ENCODE peak calls at places on chromosome 16, in seven cellular contexts. D, L, R, S, A, P and K are unnamed samples.

GRCh38 chr16:10946308-10946707 is 1.9 kb downstream of the CLEC16A start:
- DNase-seq in S (no peak), A (no peak), L (no peak), P (no peak), D (no peak), R (no peak), K (peak; percentile 77)

GRCh38 chr16:11757671-11758545 is 15.3 kb upstream of the TXNDC11 start:
- DNase-seq in A (no peak), D (no peak), L (no peak), P (peak; percentile 38), S (peak; percentile 66), R (no peak), K (no peak)

GRCh38 chr16:75580-76501 is 2.2 kb upstream of the MPG start:
- DNase-seq in L (no peak), A (no peak), D (no peak), P (peak; percentile 86), R (peak; percentile 88), S (no peak), K (peak; percentile 87)

GRCh38 chr16:16861546-16861945 is 482.6 kb downstream of the NPIPA7 start:
- DNase-seq in S (peak; percentile 34), R (peak; percentile 47), L (peak; percentile 85), A (peak; percentile 75), P (peak; percentile 39), D (peak; percentile 3), K (no peak)

GRCh38 chr16:31507929-31508705 is at the start of gene RUSF1:
- DNase-seq in D (peak; percentile 57), A (peak; percentile 93), R (peak; percentile 96), L (peak; percentile 96), P (peak; percentile 86), S (peak; percentile 71), K (peak; percentile 96)

GRCh38 chr16:19810817-19811731 is 73.6 kb downstream of the GPRC5B start:
- DNase-seq in A (no peak), R (no peak), D (no peak), L (peak; percentile 31), S (peak; percentile 82), P (peak; percentile 54), K (no peak)

GRCh38 chr16:79211581-79211980 is 389.0 kb downstream of the MAF start:
- DNase-seq in P (no peak), D (no peak), R (no peak), S (no peak), L (no peak), A (no peak), K (no peak)

GRCh38 chr16:84585886-84586285 is 32.0 kb downstream of the COTL1 start:
- DNase-seq in P (no peak), S (no peak), D (no peak), L (no peak), R (peak; percentile 62), A (no peak), K (no peak)

GRCh38 chr16:11669380-11670146 is 1.3 kb downstream of the SNN start:
- DNase-seq in D (no peak), S (no peak), L (peak; percentile 62), R (peak; percentile 88), A (no peak), P (peak; percentile 50), K (no peak)

GRCh38 chr16:471353-472198 is 46.1 kb downstream of the RAB11FIP3 start:
- DNase-seq in R (no peak), P (no peak), L (no peak), A (no peak), S (no peak), D (no peak), K (no peak)

GRCh38 chr16:71537643-71538042 is 11.4 kb downstream of the CHST4 start:
- DNase-seq in S (peak; percentile 63), L (peak; percentile 79), D (no peak), P (peak; percentile 31), R (no peak), A (peak; percentile 64), K (no peak)

GRCh38 chr16:80894091-80894490 is 89.7 kb upstream of the CDYL2 start:
- DNase-seq in S (no peak), D (no peak), L (no peak), P (no peak), R (no peak), A (no peak), K (no peak)

GRCh38 chr16:86960266-86960665 is 356.9 kb downstream of the C16orf95 start:
- DNase-seq in A (peak; percentile 30), P (no peak), S (no peak), D (no peak), R (no peak), L (no peak), K (no peak)

GRCh38 chr16:48676836-48677235 is 66.9 kb upstream of the N4BP1 start:
- DNase-seq in D (no peak), A (no peak), L (no peak), S (peak; percentile 39), R (no peak), P (no peak), K (no peak)

GRCh38 chr16:58970775-58971174 is 236.7 kb upstream of the GOT2 start:
- DNase-seq in A (no peak), P (no peak), D (no peak), R (no peak), S (no peak), L (no peak), K (no peak)

GRCh38 chr16:87017388-87018012 is 299.7 kb downstream of the C16orf95 start:
- DNase-seq in S (peak; percentile 80), P (peak; percentile 82), L (no peak), A (no peak), R (peak; percentile 45), D (no peak), K (no peak)

GRCh38 chr16:55471448-55472097 is 7.4 kb upstream of the MMP2 start:
- DNase-seq in L (peak; percentile 60), A (no peak), S (peak; percentile 73), R (peak; percentile 28), P (peak; percentile 62), D (no peak), K (no peak)

GRCh38 chr16:68087688-68088087 is 2.5 kb downstream of the NFATC3 start:
- DNase-seq in L (no peak), A (no peak), R (no peak), S (no peak), D (no peak), P (no peak), K (no peak)

GRCh38 chr16:4529085-4530060 is 9.2 kb downstream of the CDIP1 start:
- DNase-seq in L (peak; percentile 76), P (no peak), S (no peak), A (no peak), D (no peak), R (no peak), K (no peak)

GRCh38 chr16:53946745-53947386 is 242.9 kb downstream of the FTO start:
- DNase-seq in D (no peak), P (no peak), S (no peak), R (no peak), L (peak; percentile 60), A (no peak), K (no peak)

GRCh38 chr16:1509307-1510221 is 16.4 kb downstream of the TELO2 start:
- DNase-seq in S (no peak), D (no peak), A (no peak), L (no peak), P (peak; percentile 65), R (peak; percentile 93), K (no peak)

GRCh38 chr16:29646947-29647346 is 16.1 kb upstream of the SPN start:
- DNase-seq in R (no peak), S (no peak), A (no peak), L (no peak), P (no peak), D (no peak), K (no peak)

GRCh38 chr16:83586036-83586810 is 221.6 kb upstream of the HSBP1 start:
- DNase-seq in S (no peak), A (no peak), L (no peak), D (no peak), P (no peak), R (no peak), K (no peak)

GRCh38 chr16:67277294-67277998 is 1.9 kb upstream of the PLEKHG4 start:
- DNase-seq in L (no peak), D (no peak), R (peak; percentile 90), A (no peak), S (peak; percentile 91), P (peak; percentile 98), K (no peak)

GRCh38 chr16:17470002-17470870 is 524 bp downstream of the XYLT1 start:
- DNase-seq in A (peak; percentile 76), L (peak; percentile 80), S (no peak), D (no peak), R (no peak), P (peak; percentile 31), K (no peak)

GRCh38 chr16:27226476-27226875 is 23.1 kb downstream of the KDM8 start:
- DNase-seq in S (no peak), D (no peak), P (no peak), A (no peak), L (no peak), R (peak; percentile 48), K (no peak)

GRCh38 chr16:17301593-17302135 is 169.1 kb downstream of the XYLT1 start:
- DNase-seq in A (no peak), L (no peak), S (no peak), D (no peak), P (no peak), R (no peak), K (no peak)

GRCh38 chr16:1333149-1333812 is at the start of gene BAIAP3:
- DNase-seq in P (peak; percentile 57), R (no peak), A (peak; percentile 83), D (no peak), L (peak; percentile 87), S (peak; percentile 27), K (no peak)

GRCh38 chr16:67773569-67774456 is 32.5 kb downstream of the RANBP10 start:
- DNase-seq in R (no peak), P (no peak), L (no peak), D (no peak), S (no peak), A (no peak), K (no peak)

GRCh38 chr16:66516172-66516807 is 33.6 kb downstream of the TK2 start:
- DNase-seq in L (no peak), D (no peak), S (no peak), R (peak; percentile 51), A (no peak), P (no peak), K (no peak)

GRCh38 chr16:73037331-73037745 is 10.6 kb downstream of the ZFHX3 start:
- DNase-seq in D (no peak), P (no peak), L (no peak), A (no peak), R (no peak), S (no peak), K (no peak)

GRCh38 chr16:61306204-61306603 is 730.0 kb downstream of the CDH8 start:
- DNase-seq in R (no peak), S (no peak), D (no peak), P (no peak), L (no peak), A (no peak), K (no peak)

GRCh38 chr16:48542020-48542473 is 67.9 kb downstream of the N4BP1 start:
- DNase-seq in D (no peak), A (no peak), P (peak; percentile 64), R (peak; percentile 88), L (peak; percentile 65), S (peak; percentile 37), K (peak; percentile 81)

GRCh38 chr16:23182206-23182674 is 305 bp upstream of the SCNN1G start:
- DNase-seq in A (peak; percentile 89), D (peak; percentile 20), P (peak; percentile 80), R (peak; percentile 74), L (peak; percentile 92), S (peak; percentile 88), K (peak; percentile 93)

GRCh38 chr16:12729448-12729847 is 74.2 kb downstream of the CPPED1 start:
- DNase-seq in S (no peak), D (no peak), P (no peak), R (no peak), A (no peak), L (no peak), K (no peak)

GRCh38 chr16:8866118-8866883 is 2.5 kb downstream of the CARHSP1 start:
- DNase-seq in S (no peak), D (no peak), A (no peak), R (no peak), L (no peak), P (no peak), K (no peak)